ENCODE peak calls at places on chromosome 9, in four cellular contexts. I is CD8-positive, alpha-beta T cell; U is breast epithelium; Q is esophagus squamous epithelium. Y is an unnamed sample.

GRCh38 chr9:38700695-38701094 is 19.2 kb downstream of the FAM240B start:
- DNase-seq in I (no peak), U (no peak), Q (no peak), Y (no peak)

GRCh38 chr9:121865884-121866283 is 214.4 kb downstream of the DAB2IP start:
- DNase-seq in I (no peak), U (no peak), Q (no peak), Y (no peak)

GRCh38 chr9:133888048-133888778 is 103.9 kb downstream of the VAV2 start:
- DNase-seq in I (no peak), U (no peak), Q (no peak), Y (no peak)

GRCh38 chr9:126335837-126336236 is 9.2 kb downstream of the MVB12B start:
- DNase-seq in I (no peak), U (no peak), Q (no peak), Y (no peak)

GRCh38 chr9:78213696-78214095 is 22.2 kb upstream of the CEP78 start:
- DNase-seq in I (no peak), U (no peak), Q (no peak), Y (no peak)

GRCh38 chr9:89038354-89039091 is 47.3 kb downstream of the S1PR3 start:
- DNase-seq in I (no peak), U (no peak), Q (no peak), Y (no peak)

GRCh38 chr9:89811896-89812450 is 207.2 kb downstream of the GADD45G start:
- DNase-seq in I (no peak), U (no peak), Q (no peak), Y (no peak)

GRCh38 chr9:99253772-99254431 is 31.8 kb downstream of the SEC61B start:
- DNase-seq in I (peak; percentile 36), U (no peak), Q (no peak), Y (peak; percentile 68)

GRCh38 chr9:114462791-114463190 is 42.5 kb downstream of the WHRN start:
- DNase-seq in I (no peak), U (no peak), Q (no peak), Y (no peak)

GRCh38 chr9:103152473-103152872 is 157.3 kb downstream of the CYLC2 start:
- DNase-seq in I (no peak), U (no peak), Q (no peak), Y (no peak)

GRCh38 chr9:127197186-127197860 is 67.3 kb upstream of the GARNL3 start:
- DNase-seq in I (no peak), U (no peak), Q (no peak), Y (peak; percentile 52)

GRCh38 chr9:35882996-35883395 is 12.8 kb upstream of the OR13J1 start:
- DNase-seq in I (no peak), U (no peak), Q (no peak), Y (no peak)

GRCh38 chr9:34647651-34648050 is 1.2 kb downstream of the GALT start:
- DNase-seq in I (no peak), U (no peak), Q (no peak), Y (no peak)

GRCh38 chr9:93119953-93120845 is 13.9 kb downstream of the NINJ1 start:
- DNase-seq in I (peak; percentile 43), U (peak; percentile 94), Q (peak; percentile 65), Y (peak; percentile 97)

GRCh38 chr9:110555551-110555950 is 24.0 kb downstream of the SVEP1 start:
- DNase-seq in I (no peak), U (no peak), Q (no peak), Y (no peak)

GRCh38 chr9:132637351-132637750 is 32.4 kb downstream of the DDX31 start:
- DNase-seq in I (no peak), U (no peak), Q (no peak), Y (no peak)

GRCh38 chr9:14052346-14052745 is 261.6 kb downstream of the NFIB start:
- DNase-seq in I (no peak), U (no peak), Q (no peak), Y (no peak)

GRCh38 chr9:18260527-18260926 is 213.4 kb upstream of the ADAMTSL1 start:
- DNase-seq in I (no peak), U (no peak), Q (no peak), Y (no peak)

GRCh38 chr9:36166150-36166927 is 2.8 kb upstream of the CCIN start:
- DNase-seq in I (peak; percentile 85), U (peak; percentile 79), Q (no peak), Y (peak; percentile 90)

GRCh38 chr9:77756449-77756848 is 108.3 kb upstream of the GNA14 start:
- DNase-seq in I (no peak), U (no peak), Q (no peak), Y (no peak)

GRCh38 chr9:35820076-35820475 is 5.2 kb upstream of the HINT2 start:
- DNase-seq in I (no peak), U (no peak), Q (no peak), Y (no peak)

GRCh38 chr9:133162802-133163558 is 734 bp downstream of the GBGT1 start:
- DNase-seq in I (no peak), U (no peak), Q (no peak), Y (peak; percentile 80)

GRCh38 chr9:108444400-108445358 is 411.1 kb downstream of the ACTL7B start:
- DNase-seq in I (no peak), U (no peak), Q (no peak), Y (no peak)

GRCh38 chr9:14347408-14348224 is 33.7 kb upstream of the NFIB start:
- DNase-seq in I (no peak), U (no peak), Q (no peak), Y (peak; percentile 70)

GRCh38 chr9:4334439-4334838 is 34.6 kb upstream of the GLIS3 start:
- DNase-seq in I (no peak), U (peak; percentile 80), Q (no peak), Y (peak; percentile 90)

GRCh38 chr9:137813651-137814415 is 63.7 kb upstream of the CACNA1B start:
- DNase-seq in I (no peak), U (peak; percentile 43), Q (no peak), Y (peak; percentile 43)

GRCh38 chr9:2159521-2160417 is 144.6 kb downstream of the SMARCA2 start:
- DNase-seq in I (no peak), U (no peak), Q (no peak), Y (no peak)

GRCh38 chr9:89274838-89275237 is 36.2 kb upstream of the CKS2 start:
- DNase-seq in I (no peak), U (no peak), Q (no peak), Y (no peak)

GRCh38 chr9:33272061-33272460 is 7.2 kb downstream of the CHMP5 start:
- DNase-seq in I (no peak), U (no peak), Q (no peak), Y (no peak)

GRCh38 chr9:15617782-15618181 is 64.9 kb downstream of the CCDC171 start:
- DNase-seq in I (no peak), U (no peak), Q (no peak), Y (peak; percentile 59)

GRCh38 chr9:92804727-92805126 is 40.1 kb upstream of the BICD2 start:
- DNase-seq in I (no peak), U (no peak), Q (no peak), Y (no peak)

GRCh38 chr9:97362777-97363545 is 48.9 kb upstream of the TDRD7 start:
- DNase-seq in I (no peak), U (no peak), Q (no peak), Y (no peak)

GRCh38 chr9:9920425-9920824 is 692.4 kb downstream of the PTPRD start:
- DNase-seq in I (no peak), U (no peak), Q (no peak), Y (no peak)
- TF ChIP-seq CTCF in I (no peak), U (no peak), Q (no peak), Y (no peak)

DNA sequence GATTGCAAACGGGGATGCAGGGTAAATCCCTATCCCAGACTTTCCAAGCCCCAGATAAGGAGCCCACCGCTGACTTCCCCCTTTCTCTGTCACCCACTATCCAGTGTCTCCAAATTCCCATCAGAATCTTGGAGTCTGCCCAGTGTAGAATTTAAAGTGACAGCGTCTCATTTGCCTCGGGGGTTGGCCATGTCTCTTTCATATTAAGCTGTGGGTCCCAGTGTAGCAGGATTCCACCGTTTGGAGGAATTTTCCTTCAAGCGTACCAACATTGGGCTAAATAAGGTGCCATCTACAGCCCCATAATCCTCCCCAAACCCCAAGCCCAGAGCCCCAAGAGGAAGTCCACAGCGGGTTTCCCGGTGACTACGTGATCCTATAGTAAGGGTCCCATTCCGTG is 1.1 kb downstream of the BRINP1 start:
- DNase-seq in I (no peak), U (no peak), Q (no peak), Y (no peak)
- H3K4me3 ChIP-seq in I (no peak overlapping the region), U (no peak overlapping the region), Q (no peak overlapping the region), Y (no peak overlapping the region)

GRCh38 chr9:27394826-27395201 is 97.9 kb upstream of the EQTN start:
- DNase-seq in I (no peak), U (no peak), Q (no peak), Y (no peak)
- H3K9me3 ChIP-seq in I (no peaks in the 10 kb centered on the region), U (no peaks in the 10 kb centered on the region), Q (no peaks in the 10 kb centered on the region), Y (no peaks in the 10 kb centered on the region)

GRCh38 chr9:105656131-105656921 is 5.9 kb upstream of the TAL2 start:
- DNase-seq in I (peak; percentile 5), U (no peak), Q (no peak), Y (peak; percentile 75)
- TF ChIP-seq CTCF in I (no peak), U (no peak), Q (no peak), Y (peak; percentile 32)

DNA sequence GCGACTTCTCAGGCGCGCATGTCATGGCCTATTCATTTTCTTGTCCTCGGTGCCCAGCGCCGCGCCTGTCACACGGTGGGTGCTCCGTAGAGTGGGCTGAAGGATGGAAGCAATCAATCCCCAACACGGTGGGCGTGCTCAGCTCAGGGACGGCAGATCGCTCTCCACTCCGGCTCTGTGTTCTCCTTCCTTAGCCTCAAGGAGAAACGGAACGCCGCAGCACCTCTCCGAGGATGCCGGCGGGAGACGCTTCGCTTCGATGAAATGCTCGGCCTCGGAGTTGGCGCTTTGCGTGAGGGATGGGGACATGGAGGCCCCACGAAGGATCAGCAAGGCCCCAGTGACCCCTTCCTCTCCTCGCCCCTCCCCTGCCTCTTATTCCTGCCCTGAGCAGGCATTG is 199.5 kb downstream of the C9orf50 start:
- DNase-seq in I (no peak), U (no peak), Q (no peak), Y (no peak)
- H3K4me3 ChIP-seq in I (no peak overlapping the region), U (no peak overlapping the region), Q (no peak overlapping the region), Y (no peak overlapping the region)

GRCh38 chr9:81427870-81428269 is 261.5 kb downstream of the TLE1 start:
- DNase-seq in I (no peak), U (no peak), Q (no peak), Y (no peak)

GRCh38 chr9:81431662-81432061 is 257.7 kb downstream of the TLE1 start:
- DNase-seq in I (no peak), U (no peak), Q (no peak), Y (no peak)

DNA sequence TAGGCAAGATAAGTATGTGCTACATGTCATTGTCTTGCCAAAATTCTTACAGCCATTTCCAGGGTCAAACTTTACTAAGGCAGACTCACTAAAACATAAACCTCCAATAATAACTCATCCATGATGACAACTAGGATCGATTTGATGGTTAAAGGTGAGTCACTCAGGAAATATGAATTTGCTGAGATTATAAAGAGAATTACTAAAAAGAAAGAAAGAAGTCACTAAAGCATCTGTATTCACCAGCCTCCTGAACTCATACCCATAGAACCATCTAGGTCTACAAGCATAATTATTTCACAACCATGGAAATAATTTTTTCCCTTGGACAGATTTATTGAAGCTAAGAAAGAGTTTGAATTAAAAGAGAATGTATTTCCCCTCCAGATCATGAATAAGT is 258.6 kb downstream of the TLE1 start:
- DNase-seq in I (no peak), U (no peak), Q (no peak), Y (no peak)
- H3K9me3 ChIP-seq in I (no peaks in the 10 kb centered on the region), U (peaks cover 26% of the 10 kb centered on the region), Q (peaks cover 25% of the 10 kb centered on the region), Y (no peaks in the 10 kb centered on the region)

GRCh38 chr9:128297221-128297773 is 21.2 kb downstream of the SWI5 start:
- DNase-seq in I (no peak), U (no peak), Q (no peak), Y (no peak)
- TF ChIP-seq CTCF in I (no peak), U (no peak), Q (no peak), Y (no peak)